ENCODE peak calls at places on chromosomes 1 and 21, in six cellular contexts. S, N, G, D, A and O are unnamed samples.

GRCh38 chr21:33894736-33895288 is 20.8 kb downstream of the ATP5PO start:
- DNase-seq in N (peak), A (peak), D (peak), S (peak), G (peak), O (peak)

GRCh38 chr1:54008876-54009275 is 9.1 kb downstream of the LDLRAD1 start:
- DNase-seq in G (no peak), N (no peak), S (no peak), D (no peak), A (no peak), O (no peak)

GRCh38 chr1:19877821-19878636 is 4.2 kb upstream of the OTUD3 start:
- DNase-seq in A (no peak), G (no peak), N (no peak), S (no peak), D (no peak), O (no peak)

GRCh38 chr1:117656202-117656641 is 50.4 kb downstream of the TENT5C start:
- DNase-seq in G (no peak), A (no peak), D (no peak), S (no peak), N (no peak), O (no peak)

GRCh38 chr1:154703207-154703606 is 95.2 kb upstream of the ADAR start:
- DNase-seq in D (no peak), S (no peak), G (no peak), N (no peak), A (peak), O (no peak)

GRCh38 chr1:53115403-53116306 is 26.8 kb downstream of the SLC1A7 start:
- DNase-seq in S (no peak), D (no peak), G (peak), N (no peak), A (peak), O (peak)

GRCh38 chr1:117571496-117571895 is 34.4 kb upstream of the TENT5C start:
- DNase-seq in S (no peak), G (no peak), D (peak), A (no peak), N (no peak), O (no peak)

GRCh38 chr1:112396668-112397025 is 633 bp downstream of the CTTNBP2NL start:
- DNase-seq in G (no peak), A (peak), S (no peak), D (no peak), N (no peak), O (no peak)

GRCh38 chr21:36473203-36473602 is 6.7 kb downstream of the CLDN14 start:
- DNase-seq in S (no peak), G (no peak), N (no peak), A (no peak), D (no peak), O (no peak)

GRCh38 chr1:228867093-228867950 is 132.0 kb downstream of the RHOU start:
- DNase-seq in S (no peak), D (no peak), G (no peak), N (peak), A (peak), O (no peak)

GRCh38 chr1:30277415-30277814 is 446.0 kb downstream of the MATN1 start:
- DNase-seq in S (no peak), D (peak), G (no peak), A (no peak), N (no peak), O (no peak)

GRCh38 chr1:87392241-87393192 is 63.8 kb downstream of the LMO4 start:
- DNase-seq in N (peak), A (no peak), S (no peak), D (no peak), G (no peak), O (no peak)

GRCh38 chr1:196651079-196651478 is 764 bp upstream of the CFH start:
- DNase-seq in D (no peak), G (no peak), N (no peak), A (no peak), S (no peak), O (no peak)

GRCh38 chr1:223652436-223652901 is 13.0 kb downstream of the CAPN8 start:
- DNase-seq in G (no peak), N (no peak), S (no peak), D (no peak), A (no peak), O (no peak)

GRCh38 chr1:162305969-162306368 is 70.7 kb downstream of the SPATA46 start:
- DNase-seq in G (no peak), A (no peak), N (peak), D (no peak), S (no peak), O (no peak)

GRCh38 chr1:235783148-235783776 is 83.4 kb downstream of the LYST start:
- DNase-seq in D (no peak), N (peak), A (peak), S (no peak), G (no peak), O (no peak)

GRCh38 chr1:226702318-226702956 is 36.6 kb downstream of the ITPKB start:
- DNase-seq in D (no peak), A (no peak), G (no peak), S (no peak), N (peak), O (no peak)

GRCh38 chr1:178119623-178120022 is 25.7 kb downstream of the RASAL2 start:
- DNase-seq in A (no peak), D (no peak), N (no peak), G (no peak), S (no peak), O (no peak)

GRCh38 chr1:199780948-199781347 is 246.6 kb upstream of the NR5A2 start:
- DNase-seq in A (no peak), D (no peak), N (no peak), S (no peak), G (no peak), O (no peak)

GRCh38 chr1:37765937-37766664 is 1.2 kb upstream of the EPHA10 start:
- DNase-seq in D (no peak), S (no peak), G (peak), A (no peak), N (no peak), O (no peak)

GRCh38 chr1:248853023-248853422 is 5.9 kb downstream of the ZNF692 start:
- DNase-seq in A (no peak), G (no peak), N (no peak), S (no peak), D (no peak), O (no peak)

DNA sequence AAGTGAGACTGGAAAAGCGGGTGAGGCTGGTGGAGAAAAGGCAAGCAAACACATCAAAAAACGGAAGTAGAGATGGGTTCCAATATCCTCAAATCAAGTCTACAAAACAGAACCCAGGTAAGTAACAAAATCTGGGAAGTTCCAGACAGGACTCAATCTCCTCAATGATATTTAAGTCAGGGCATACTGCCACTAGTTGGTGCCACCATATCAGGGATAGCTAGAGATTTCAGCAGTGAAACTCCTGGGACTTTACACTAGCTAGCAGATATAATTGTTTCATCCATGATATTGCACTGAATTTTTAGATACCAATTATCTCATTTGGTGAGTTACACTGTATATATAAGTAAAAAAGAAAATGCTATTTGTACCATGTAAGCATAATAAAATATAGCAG is 52.0 kb downstream of the EYA3 start:
- DNase-seq in A (no peak), S (no peak), D (no peak), N (no peak), G (no peak), O (no peak)
- TF ChIP-seq CTCF in A (no peak), S (no peak), D (no peak), N (peak), G (no peak), O (no peak)

DNA sequence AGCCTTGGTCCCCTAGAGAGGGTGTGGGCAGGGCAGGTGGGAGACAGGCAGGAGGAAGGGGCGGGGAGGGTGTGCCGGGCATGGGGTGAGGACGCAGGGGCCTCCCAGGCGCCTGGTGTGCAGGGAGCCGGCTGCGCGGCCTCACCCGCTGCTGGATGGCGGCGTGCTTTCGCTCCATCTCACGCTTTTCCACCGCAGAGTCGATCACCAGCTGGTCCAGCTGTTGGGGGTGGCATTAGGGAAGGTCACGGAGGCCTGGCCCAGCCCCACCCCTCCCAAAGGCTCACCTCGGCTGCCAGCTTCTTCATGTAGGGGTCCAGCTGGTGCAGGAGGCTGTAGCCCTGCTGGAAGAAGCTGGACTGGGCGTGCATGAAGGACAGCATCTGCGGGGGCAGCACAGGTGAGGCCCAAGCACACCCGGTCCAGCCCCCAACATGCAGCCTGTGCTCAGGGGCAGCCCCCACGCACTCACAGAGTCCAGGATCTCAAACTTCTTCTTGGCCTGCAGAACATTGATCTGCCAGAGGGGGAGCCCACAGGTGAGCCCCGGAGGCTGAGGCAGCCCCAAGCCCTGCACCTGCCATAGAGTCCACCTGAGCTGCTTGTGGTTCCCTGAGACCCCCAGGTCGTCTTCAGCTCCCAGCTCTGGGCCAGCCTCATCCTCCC is 7.9 kb downstream of the ACAP3 start:
- DNase-seq in G (peak), A (no peak), N (no peak), S (no peak), D (no peak), O (no peak)
- TF ChIP-seq CTCF in G (no peak), A (peak), N (peak), S (no peak), D (peak), O (peak)

GRCh38 chr1:55143686-55144085 is 71.5 kb downstream of the USP24 start:
- DNase-seq in N (no peak), G (peak), S (no peak), D (no peak), A (no peak), O (no peak)
- TF ChIP-seq CTCF in N (peak), G (no peak), S (no peak), D (peak), A (no peak), O (no peak)

GRCh38 chr1:22295856-22296255 is 153.0 kb upstream of the WNT4 start:
- DNase-seq in D (no peak), G (no peak), A (no peak), S (no peak), N (no peak), O (no peak)
- TF ChIP-seq CTCF in D (no peak), G (no peak), A (no peak), S (no peak), N (no peak), O (no peak)